ENCODE peak calls at places on chromosome 2, in nine cellular contexts. D is GM12865; H is hepatocyte; M is activated effector memory CD4-positive, alpha-beta T cell treated with anti-CD3 and anti-CD28 coated beads, Interleukin-2, amount 50 U/mL, for 16 hours; N is right atrium auricular region; Q is activated T-cell treated with anti-CD3 and anti-CD28 coated beads, Interleukin-2, amount 50 U/mL, for 48 hours; A is GM19239; F is HCEC 1CT; K is NCI-H748 treated with DMSO at 0.1 percent for 48 hours. S is an unnamed sample.

GRCh38 chr2:84946204-84947009 is 24.6 kb upstream of the KCMF1 start:
- DNase-seq in D (peak; percentile 92), K (no peak), H (peak; percentile 82), Q (peak; percentile 81), A (peak; percentile 45), M (peak; percentile 89), N (no peak), F (peak; percentile 90), S (peak; percentile 84)

GRCh38 chr2:168064011-168064998 is 183.1 kb downstream of the STK39 start:
- DNase-seq in N (no peak), A (no peak), F (no peak), D (no peak), K (no peak), H (no peak), M (no peak), Q (no peak), S (no peak)

GRCh38 chr2:113888641-113889470 is 1.0 kb upstream of the ACTR3 start:
- DNase-seq in F (no peak), N (no peak), H (peak; percentile 75), A (no peak), D (no peak), M (no peak), K (no peak), Q (no peak), S (no peak)

GRCh38 chr2:28567076-28567471 is 71.2 kb downstream of the PLB1 start:
- DNase-seq in D (peak; percentile 32), M (peak; percentile 74), Q (peak; percentile 44), N (no peak), A (no peak), K (no peak), H (peak; percentile 34), F (no peak), S (no peak)

GRCh38 chr2:180776924-180777323 is 203.5 kb upstream of the UBE2E3 start:
- DNase-seq in H (no peak), M (no peak), K (no peak), D (no peak), Q (no peak), A (no peak), F (peak; percentile 8), N (no peak), S (no peak)

GRCh38 chr2:201987426-201987825 is 46.2 kb upstream of the FZD7 start:
- DNase-seq in K (no peak), N (no peak), Q (no peak), M (no peak), A (no peak), H (no peak), D (no peak), F (no peak), S (no peak)

GRCh38 chr2:108619916-108620620 is 85.8 kb downstream of the LIMS1 start:
- DNase-seq in Q (no peak), M (no peak), K (no peak), F (no peak), N (no peak), H (no peak), D (no peak), A (no peak), S (no peak)

GRCh38 chr2:1891971-1892486 is 147.7 kb upstream of the PXDN start:
- DNase-seq in K (no peak), F (no peak), M (no peak), D (no peak), N (no peak), A (no peak), H (no peak), Q (no peak), S (no peak)

GRCh38 chr2:105698820-105699219 is 45.9 kb upstream of the NCK2 start:
- DNase-seq in M (no peak), D (no peak), A (no peak), Q (no peak), H (no peak), F (no peak), K (no peak), N (no peak), S (no peak)

GRCh38 chr2:47653909-47654789 is 128.8 kb upstream of the MSH6 start:
- DNase-seq in F (peak; percentile 21), Q (no peak), A (no peak), M (peak; percentile 24), N (no peak), D (peak; percentile 28), K (no peak), H (peak; percentile 21), S (no peak)

GRCh38 chr2:147854557-147855134 is 9.8 kb downstream of the ACVR2A start:
- DNase-seq in N (no peak), D (no peak), F (no peak), M (no peak), H (no peak), Q (no peak), A (no peak), K (no peak), S (no peak)

GRCh38 chr2:160901631-160902030 is 258.6 kb upstream of the TANK start:
- DNase-seq in D (no peak), H (no peak), M (no peak), K (no peak), N (no peak), A (no peak), Q (no peak), F (no peak), S (no peak)

GRCh38 chr2:207692206-207693065 is 19.0 kb upstream of the CCNYL1 start:
- DNase-seq in D (peak; percentile 40), A (peak; percentile 34), Q (peak; percentile 37), K (no peak), H (peak; percentile 35), N (peak; percentile 62), F (peak; percentile 47), M (peak; percentile 77), S (no peak)

GRCh38 chr2:197591706-197592072 is 75.8 kb downstream of the MOB4 start:
- DNase-seq in D (no peak), M (no peak), A (no peak), N (no peak), F (no peak), K (no peak), H (no peak), Q (no peak), S (no peak)

GRCh38 chr2:63023444-63023843 is 27.2 kb upstream of the OTX1 start:
- DNase-seq in H (peak; percentile 11), F (peak; percentile 31), A (no peak), D (peak; percentile 46), Q (no peak), M (no peak), K (peak; percentile 6), N (no peak), S (no peak)

GRCh38 chr2:37614061-37614802 is 57.2 kb downstream of the CDC42EP3 start:
- DNase-seq in N (no peak), H (peak; percentile 56), M (no peak), F (peak; percentile 90), D (no peak), Q (no peak), K (no peak), A (no peak), S (no peak)

S was measured in GM12864.